ENCODE peak calls at places on chromosome 17, in ten cellular contexts. One of them, this sample, is unnamed.

GRCh38 chr17:60594747-60595146 is 5.2 kb upstream of the PPM1D start:
- DNase-seq in foreskin fibroblast: no peak
- DNase-seq in fibroblast of mammary gland: no peak
- DNase-seq in stomach: no peak
- DNase-seq in fibroblast of pulmonary artery: no peak
- DNase-seq in AG10803: no peak
- DNase-seq in AG04450: no peak
- DNase-seq in lower leg skin: no peak
- DNase-seq in thoracic aorta: no peak
- DNase-seq in cardiac muscle cell: no peak
- DNase-seq in this sample: no peak

GRCh38 chr17:40442392-40443195 is 656 bp upstream of the IGFBP4 start:
- DNase-seq in AG04450: no peak
- DNase-seq in foreskin fibroblast: no peak
- DNase-seq in cardiac muscle cell: no peak
- DNase-seq in AG10803: no peak
- DNase-seq in stomach: no peak
- DNase-seq in fibroblast of pulmonary artery: peak; percentile 46
- DNase-seq in fibroblast of mammary gland: peak; percentile 71
- DNase-seq in lower leg skin: no peak
- DNase-seq in thoracic aorta: no peak
- DNase-seq in this sample: no peak

GRCh38 chr17:16091773-16092172 is 92.1 kb downstream of the TTC19 start:
- DNase-seq in foreskin fibroblast: no peak
- DNase-seq in stomach: no peak
- DNase-seq in fibroblast of pulmonary artery: no peak
- DNase-seq in lower leg skin: no peak
- DNase-seq in thoracic aorta: no peak
- DNase-seq in cardiac muscle cell: peak; percentile 6
- DNase-seq in AG04450: no peak
- DNase-seq in AG10803: no peak
- DNase-seq in fibroblast of mammary gland: no peak
- DNase-seq in this sample: no peak

GRCh38 chr17:49372428-49372827 is 10.4 kb upstream of the ZNF652 start:
- DNase-seq in fibroblast of mammary gland: no peak
- DNase-seq in foreskin fibroblast: no peak
- DNase-seq in lower leg skin: no peak
- DNase-seq in cardiac muscle cell: no peak
- DNase-seq in stomach: no peak
- DNase-seq in fibroblast of pulmonary artery: no peak
- DNase-seq in AG04450: no peak
- DNase-seq in thoracic aorta: no peak
- DNase-seq in AG10803: no peak
- DNase-seq in this sample: no peak

GRCh38 chr17:2054262-2054739 is 602 bp upstream of the HIC1 start:
- DNase-seq in cardiac muscle cell: peak; percentile 70
- DNase-seq in stomach: no peak
- DNase-seq in AG04450: no peak
- DNase-seq in lower leg skin: no peak
- DNase-seq in fibroblast of pulmonary artery: peak; percentile 56
- DNase-seq in foreskin fibroblast: no peak
- DNase-seq in AG10803: no peak
- DNase-seq in fibroblast of mammary gland: peak; percentile 64
- DNase-seq in thoracic aorta: no peak
- DNase-seq in this sample: no peak

GRCh38 chr17:4950075-4950756 is 703 bp upstream of the ENO3 start:
- DNase-seq in foreskin fibroblast: no peak
- DNase-seq in AG10803: no peak
- DNase-seq in fibroblast of pulmonary artery: no peak
- DNase-seq in thoracic aorta: no peak
- DNase-seq in cardiac muscle cell: no peak
- DNase-seq in stomach: peak; percentile 61
- DNase-seq in lower leg skin: no peak
- DNase-seq in AG04450: no peak
- DNase-seq in fibroblast of mammary gland: no peak
- DNase-seq in this sample: no peak

GRCh38 chr17:80599546-80600305 is 55.1 kb downstream of the RPTOR start:
- DNase-seq in stomach: no peak
- DNase-seq in foreskin fibroblast: no peak
- DNase-seq in AG04450: no peak
- DNase-seq in fibroblast of mammary gland: peak; percentile 30
- DNase-seq in fibroblast of pulmonary artery: peak; percentile 7
- DNase-seq in cardiac muscle cell: no peak
- DNase-seq in AG10803: peak; percentile 40
- DNase-seq in thoracic aorta: no peak
- DNase-seq in lower leg skin: no peak
- DNase-seq in this sample: no peak

GRCh38 chr17:44354582-44355309 is 8.9 kb downstream of the FAM171A2 start:
- DNase-seq in fibroblast of pulmonary artery: no peak
- DNase-seq in cardiac muscle cell: peak; percentile 37
- DNase-seq in fibroblast of mammary gland: no peak
- DNase-seq in AG10803: no peak
- DNase-seq in AG04450: no peak
- DNase-seq in stomach: no peak
- DNase-seq in foreskin fibroblast: no peak
- DNase-seq in lower leg skin: no peak
- DNase-seq in thoracic aorta: no peak
- DNase-seq in this sample: no peak

GRCh38 chr17:836154-836553 is 54.0 kb downstream of the MRM3 start:
- DNase-seq in foreskin fibroblast: peak; percentile 88
- DNase-seq in AG10803: peak; percentile 95
- DNase-seq in cardiac muscle cell: no peak
- DNase-seq in AG04450: peak; percentile 8
- DNase-seq in fibroblast of mammary gland: peak; percentile 96
- DNase-seq in stomach: no peak
- DNase-seq in fibroblast of pulmonary artery: peak; percentile 21
- DNase-seq in lower leg skin: no peak
- DNase-seq in thoracic aorta: no peak
- DNase-seq in this sample: no peak

GRCh38 chr17:66964930-66965800 is 658 bp downstream of the CACNG4 start:
- DNase-seq in foreskin fibroblast: no peak
- DNase-seq in fibroblast of mammary gland: no peak
- DNase-seq in thoracic aorta: no peak
- DNase-seq in cardiac muscle cell: peak; percentile 19
- DNase-seq in AG10803: no peak
- DNase-seq in fibroblast of pulmonary artery: no peak
- DNase-seq in AG04450: no peak
- DNase-seq in stomach: no peak
- DNase-seq in lower leg skin: no peak
- DNase-seq in this sample: no peak

GRCh38 chr17:7856081-7856791 is 1.1 kb downstream of the NAA38 start:
- DNase-seq in fibroblast of pulmonary artery: peak; percentile 69
- DNase-seq in fibroblast of mammary gland: peak; percentile 57
- DNase-seq in lower leg skin: no peak
- DNase-seq in thoracic aorta: no peak
- DNase-seq in stomach: no peak
- DNase-seq in foreskin fibroblast: peak; percentile 55
- DNase-seq in AG10803: peak; percentile 20
- DNase-seq in AG04450: no peak
- DNase-seq in cardiac muscle cell: peak; percentile 77
- DNase-seq in this sample: no peak

GRCh38 chr17:58333396-58334207 is 5.0 kb upstream of the TSPOAP1 start:
- DNase-seq in lower leg skin: no peak
- DNase-seq in stomach: no peak
- DNase-seq in AG10803: no peak
- DNase-seq in foreskin fibroblast: no peak
- DNase-seq in fibroblast of mammary gland: no peak
- DNase-seq in thoracic aorta: no peak
- DNase-seq in cardiac muscle cell: no peak
- DNase-seq in AG04450: no peak
- DNase-seq in fibroblast of pulmonary artery: no peak
- DNase-seq in this sample: peak; percentile 21

GRCh38 chr17:58334661-58335060 is 6.1 kb upstream of the TSPOAP1 start:
- DNase-seq in fibroblast of pulmonary artery: no peak
- DNase-seq in AG10803: no peak
- DNase-seq in stomach: no peak
- DNase-seq in AG04450: no peak
- DNase-seq in thoracic aorta: no peak
- DNase-seq in fibroblast of mammary gland: no peak
- DNase-seq in lower leg skin: no peak
- DNase-seq in foreskin fibroblast: no peak
- DNase-seq in cardiac muscle cell: no peak
- DNase-seq in this sample: no peak

GRCh38 chr17:58335779-58336455 is 7.3 kb upstream of the TSPOAP1 start:
- DNase-seq in foreskin fibroblast: no peak
- DNase-seq in fibroblast of pulmonary artery: no peak
- DNase-seq in cardiac muscle cell: no peak
- DNase-seq in fibroblast of mammary gland: no peak
- DNase-seq in stomach: peak; percentile 53
- DNase-seq in AG04450: no peak
- DNase-seq in lower leg skin: no peak
- DNase-seq in AG10803: peak; percentile 33
- DNase-seq in thoracic aorta: no peak
- DNase-seq in this sample: no peak

GRCh38 chr17:58336456-58337094 is 8.0 kb upstream of the TSPOAP1 start:
- DNase-seq in AG04450: no peak
- DNase-seq in cardiac muscle cell: peak; percentile 49
- DNase-seq in AG10803: peak; percentile 85
- DNase-seq in lower leg skin: no peak
- DNase-seq in foreskin fibroblast: peak; percentile 14
- DNase-seq in thoracic aorta: no peak
- DNase-seq in fibroblast of mammary gland: peak; percentile 68
- DNase-seq in stomach: no peak
- DNase-seq in fibroblast of pulmonary artery: no peak
- DNase-seq in this sample: no peak

DNA sequence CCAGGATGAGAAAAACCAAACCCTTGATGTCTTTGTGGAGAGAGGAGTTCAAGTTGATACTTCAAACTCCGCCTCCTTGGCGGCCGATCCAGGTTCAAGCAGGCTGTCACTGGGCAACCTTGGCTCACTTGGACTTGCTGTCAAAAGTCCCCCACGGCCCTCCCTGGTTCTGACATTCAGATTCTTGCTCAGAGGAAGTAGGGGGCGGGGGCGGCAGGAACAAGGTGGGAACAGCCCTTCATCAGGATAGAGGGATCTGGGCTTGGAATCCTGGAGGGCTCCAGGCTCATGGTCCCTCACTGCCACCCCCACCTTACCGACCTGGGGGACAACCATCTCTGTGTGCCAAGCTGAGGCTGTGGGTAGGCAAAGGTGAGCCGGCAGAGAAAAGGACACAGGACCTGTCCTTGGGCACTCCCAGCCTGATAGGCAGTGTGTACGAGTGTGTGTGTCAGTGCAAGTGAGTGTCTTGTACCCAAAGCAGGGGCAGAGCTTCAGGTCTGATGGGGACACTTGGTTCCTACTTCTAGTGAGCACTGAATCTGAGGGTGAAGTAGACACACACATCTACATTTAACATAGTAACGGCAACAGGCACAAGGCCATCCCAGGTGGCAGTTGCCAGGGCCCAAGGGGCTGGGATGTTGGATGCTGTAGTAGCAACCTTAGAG is 6.6 kb upstream of the TSPOAP1 start:
- DNase-seq in AG10803: no peak
- DNase-seq in thoracic aorta: no peak
- DNase-seq in AG04450: no peak
- DNase-seq in stomach: no peak
- DNase-seq in lower leg skin: no peak
- DNase-seq in cardiac muscle cell: no peak
- DNase-seq in fibroblast of pulmonary artery: no peak
- DNase-seq in foreskin fibroblast: no peak
- DNase-seq in fibroblast of mammary gland: no peak
- DNase-seq in this sample: no peak
- H3K4me3 ChIP-seq in AG10803: no peak overlapping the region
- H3K4me3 ChIP-seq in thoracic aorta: no peak overlapping the region
- H3K4me3 ChIP-seq in AG04450: no peak overlapping the region
- H3K4me3 ChIP-seq in stomach: no peak overlapping the region
- H3K4me3 ChIP-seq in lower leg skin: no peak overlapping the region
- H3K4me3 ChIP-seq in cardiac muscle cell: no peak overlapping the region
- H3K4me3 ChIP-seq in fibroblast of pulmonary artery: no peak overlapping the region
- H3K4me3 ChIP-seq in foreskin fibroblast: no peak overlapping the region
- H3K4me3 ChIP-seq in fibroblast of mammary gland: no peak overlapping the region
- H3K4me3 ChIP-seq in this sample: no peak overlapping the region

DNA sequence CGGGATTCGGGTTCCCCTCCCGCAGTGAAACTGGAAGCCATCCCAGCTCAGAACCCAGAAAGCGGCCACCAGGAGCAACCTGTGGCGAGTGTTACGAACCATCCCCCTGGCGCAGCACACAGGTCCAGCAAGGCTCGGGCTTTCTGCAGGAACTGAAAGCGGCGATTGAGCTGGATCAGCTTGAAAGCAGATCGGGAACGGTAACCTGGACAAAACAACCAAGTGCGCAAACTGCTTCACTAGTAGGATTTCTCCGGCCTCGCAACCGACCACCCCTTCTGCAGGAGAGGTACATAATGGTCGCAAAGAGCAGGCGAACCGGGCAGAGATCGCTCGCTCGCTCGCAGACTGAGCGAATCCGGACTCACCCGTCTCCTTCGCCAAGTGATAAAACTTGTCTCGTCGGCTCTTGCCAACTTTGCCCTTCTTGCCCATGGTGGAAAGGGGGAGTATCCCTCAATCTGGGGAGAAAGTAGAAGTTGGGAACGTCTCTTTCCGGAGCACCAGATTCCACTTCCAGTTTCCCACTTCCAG is 696 bp upstream of the PSMC5 start:
- DNase-seq in AG04450: no peak
- DNase-seq in fibroblast of mammary gland: peak; percentile 31
- DNase-seq in lower leg skin: no peak
- DNase-seq in cardiac muscle cell: no peak
- DNase-seq in foreskin fibroblast: no peak
- DNase-seq in stomach: no peak
- DNase-seq in AG10803: peak; percentile 11
- DNase-seq in thoracic aorta: no peak
- DNase-seq in fibroblast of pulmonary artery: no peak
- DNase-seq in this sample: no peak
- TF ChIP-seq CTCF in AG04450: peak; percentile 16
- TF ChIP-seq CTCF in fibroblast of mammary gland: no peak
- TF ChIP-seq CTCF in lower leg skin: no peak
- TF ChIP-seq CTCF in cardiac muscle cell: no peak
- TF ChIP-seq CTCF in foreskin fibroblast: no peak
- TF ChIP-seq CTCF in stomach: no peak
- TF ChIP-seq CTCF in AG10803: peak; percentile 15
- TF ChIP-seq CTCF in thoracic aorta: no peak
- TF ChIP-seq CTCF in fibroblast of pulmonary artery: no peak
- TF ChIP-seq CTCF in this sample: no peak

DNA sequence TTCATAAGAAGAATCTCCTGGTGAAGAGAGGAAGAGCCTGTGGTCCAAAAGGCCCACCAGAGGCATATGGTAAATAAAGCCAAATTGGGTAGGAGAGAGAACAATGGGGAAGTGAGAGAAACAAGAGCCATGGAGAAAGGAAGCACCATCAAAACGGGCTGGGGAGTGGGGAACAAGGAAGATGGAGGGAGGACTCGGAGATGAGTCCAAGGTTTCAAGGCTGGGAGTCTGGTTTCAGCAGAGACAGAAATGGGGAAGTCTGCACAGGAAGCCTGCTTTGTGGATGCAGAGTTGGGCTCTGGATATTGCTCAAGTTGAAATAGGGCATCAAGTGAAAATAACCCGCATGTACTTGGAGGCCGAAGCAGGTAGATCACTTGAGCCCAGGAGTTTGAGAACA is 9.9 kb downstream of the PIK3R5 start:
- DNase-seq in cardiac muscle cell: no peak
- DNase-seq in fibroblast of pulmonary artery: no peak
- DNase-seq in AG10803: no peak
- DNase-seq in foreskin fibroblast: no peak
- DNase-seq in thoracic aorta: no peak
- DNase-seq in fibroblast of mammary gland: no peak
- DNase-seq in lower leg skin: no peak
- DNase-seq in stomach: no peak
- DNase-seq in AG04450: no peak
- DNase-seq in this sample: no peak
- H3K4me3 ChIP-seq in cardiac muscle cell: no peak overlapping the region
- H3K4me3 ChIP-seq in fibroblast of pulmonary artery: no peak overlapping the region
- H3K4me3 ChIP-seq in AG10803: no peak overlapping the region
- H3K4me3 ChIP-seq in foreskin fibroblast: no peak overlapping the region
- H3K4me3 ChIP-seq in thoracic aorta: no peak overlapping the region
- H3K4me3 ChIP-seq in fibroblast of mammary gland: no peak overlapping the region
- H3K4me3 ChIP-seq in lower leg skin: no peak overlapping the region
- H3K4me3 ChIP-seq in stomach: no peak overlapping the region
- H3K4me3 ChIP-seq in AG04450: no peak overlapping the region
- H3K4me3 ChIP-seq in this sample: no peak overlapping the region

GRCh38 chr17:65823713-65824112 is 262.3 kb upstream of the AXIN2 start:
- DNase-seq in thoracic aorta: no peak
- DNase-seq in AG10803: no peak
- DNase-seq in AG04450: no peak
- DNase-seq in foreskin fibroblast: no peak
- DNase-seq in lower leg skin: no peak
- DNase-seq in cardiac muscle cell: no peak
- DNase-seq in fibroblast of pulmonary artery: no peak
- DNase-seq in fibroblast of mammary gland: no peak
- DNase-seq in stomach: no peak
- DNase-seq in this sample: no peak
- TF ChIP-seq CTCF in thoracic aorta: no peak
- TF ChIP-seq CTCF in AG10803: no peak
- TF ChIP-seq CTCF in AG04450: no peak
- TF ChIP-seq CTCF in foreskin fibroblast: no peak
- TF ChIP-seq CTCF in lower leg skin: no peak
- TF ChIP-seq CTCF in cardiac muscle cell: no peak
- TF ChIP-seq CTCF in fibroblast of pulmonary artery: no peak
- TF ChIP-seq CTCF in fibroblast of mammary gland: no peak
- TF ChIP-seq CTCF in stomach: no peak
- TF ChIP-seq CTCF in this sample: no peak

This sample was measured in dorsolateral prefrontal cortex.